ENCODE peak calls at places on chromosomes 7 and 10, in nine cellular contexts. E is ovary, M is adrenal gland, X is Peyer's patch, K is sigmoid colon, A is testis, P is body of pancreas, Y is A549, O is prostate gland. R is an unnamed sample.

GRCh38 chr10:120386896-120387295 is 70.1 kb upstream of the PLPP4 start:
- DNase-seq in E (no peak), Y (no peak), X (no peak), A (no peak), O (no peak), P (no peak), K (no peak), M (no peak), R (no peak)

GRCh38 chr10:114806572-114807391 is 14.8 kb upstream of the FHIP2A start:
- DNase-seq in P (no peak), X (no peak), M (no peak), O (no peak), Y (no peak), K (no peak), E (no peak), A (no peak), R (no peak)

GRCh38 chr10:85420501-85421191 is 945.9 kb downstream of the GRID1 start:
- DNase-seq in E (no peak), A (no peak), X (no peak), K (no peak), M (no peak), O (no peak), P (no peak), Y (no peak), R (no peak)

GRCh38 chr7:95804090-95804489 is 31.7 kb downstream of the DYNC1I1 start:
- DNase-seq in P (no peak), A (no peak), M (no peak), O (no peak), E (no peak), X (no peak), K (no peak), Y (no peak), R (no peak)

GRCh38 chr7:116030626-116031276 is at the start of gene TFEC:
- DNase-seq in A (no peak), X (no peak), P (no peak), Y (peak), K (no peak), M (no peak), E (no peak), O (no peak), R (no peak)

GRCh38 chr10:7756360-7756992 is 31.3 kb downstream of the KIN start:
- DNase-seq in Y (peak), X (no peak), P (peak), O (no peak), E (no peak), K (no peak), M (peak), A (peak), R (peak)

GRCh38 chr7:122014697-122015096 is 129.4 kb downstream of the AASS start:
- DNase-seq in X (no peak), O (no peak), M (no peak), P (no peak), A (no peak), Y (no peak), E (no peak), K (no peak), R (no peak)

GRCh38 chr10:71396084-71396713 is 521 bp upstream of the CDH23 start:
- DNase-seq in Y (peak), O (peak), P (peak), X (no peak), A (peak), E (peak), M (no peak), K (peak), R (peak)

GRCh38 chr7:151796871-151797270 is 80.0 kb downstream of the PRKAG2 start:
- DNase-seq in Y (no peak), X (no peak), K (no peak), O (no peak), E (no peak), A (no peak), P (no peak), M (no peak), R (no peak)

GRCh38 chr7:26188291-26188999 is 12.1 kb downstream of the HNRNPA2B1 start:
- DNase-seq in K (no peak), Y (no peak), O (no peak), P (no peak), A (no peak), E (no peak), M (no peak), X (no peak), R (no peak)

GRCh38 chr10:64397125-64397524 is 875.9 kb downstream of the REEP3 start:
- DNase-seq in K (no peak), M (no peak), X (no peak), A (no peak), O (no peak), P (no peak), E (no peak), Y (no peak), R (no peak)

GRCh38 chr7:64463636-64464375 is 99.1 kb downstream of the ZNF680 start:
- DNase-seq in Y (no peak), M (peak), P (peak), K (peak), X (peak), E (peak), A (peak), O (peak), R (no peak)

GRCh38 chr7:22549051-22549450 is 49.1 kb upstream of the STEAP1B start:
- DNase-seq in Y (no peak), K (peak), E (no peak), P (no peak), O (no peak), X (no peak), A (no peak), M (no peak), R (no peak)

GRCh38 chr10:2831509-2831908 is 235.8 kb upstream of the PFKP start:
- DNase-seq in X (no peak), K (no peak), O (no peak), M (no peak), E (no peak), P (no peak), Y (no peak), A (no peak), R (no peak)

GRCh38 chr10:50397312-50398140 is 146.2 kb upstream of the ASAH2 start:
- DNase-seq in P (no peak), Y (no peak), K (no peak), X (no peak), O (no peak), M (no peak), A (no peak), E (no peak), R (peak)

GRCh38 chr10:110864662-110865140 is 7.0 kb upstream of the PDCD4 start:
- DNase-seq in Y (no peak), E (no peak), A (no peak), M (peak), K (no peak), O (no peak), P (no peak), X (peak), R (peak)

GRCh38 chr7:13742719-13743640 is 246.5 kb downstream of the ETV1 start:
- DNase-seq in P (peak), Y (peak), X (no peak), E (no peak), K (no peak), M (peak), O (peak), A (peak), R (peak)

GRCh38 chr10:96532523-96532922 is 18.8 kb upstream of the TLL2 start:
- DNase-seq in E (no peak), Y (no peak), M (no peak), O (peak), P (no peak), A (no peak), X (no peak), K (no peak), R (peak)

GRCh38 chr10:24027107-24027506 is 181.8 kb upstream of the KIAA1217 start:
- DNase-seq in O (no peak), M (no peak), Y (no peak), X (no peak), K (no peak), A (no peak), E (no peak), P (no peak), R (no peak)

GRCh38 chr7:27210441-27211083 is 10.7 kb upstream of the HOXA13 start:
- DNase-seq in M (no peak), A (peak), X (peak), E (no peak), P (no peak), K (peak), Y (peak), O (peak), R (peak)

GRCh38 chr10:27448926-27449325 is 55.2 kb upstream of the RAB18 start:
- DNase-seq in E (no peak), A (no peak), M (no peak), P (no peak), Y (peak), X (no peak), K (no peak), O (no peak), R (no peak)

GRCh38 chr7:94392391-94392782 is 2.3 kb upstream of the COL1A2 start:
- DNase-seq in P (no peak), Y (no peak), E (no peak), A (no peak), O (no peak), X (no peak), K (no peak), M (no peak), R (no peak)

GRCh38 chr7:50304158-50304910 is at the start of gene IKZF1:
- DNase-seq in Y (no peak), E (no peak), P (peak), K (peak), X (peak), A (peak), M (peak), O (no peak), R (peak)

DNA sequence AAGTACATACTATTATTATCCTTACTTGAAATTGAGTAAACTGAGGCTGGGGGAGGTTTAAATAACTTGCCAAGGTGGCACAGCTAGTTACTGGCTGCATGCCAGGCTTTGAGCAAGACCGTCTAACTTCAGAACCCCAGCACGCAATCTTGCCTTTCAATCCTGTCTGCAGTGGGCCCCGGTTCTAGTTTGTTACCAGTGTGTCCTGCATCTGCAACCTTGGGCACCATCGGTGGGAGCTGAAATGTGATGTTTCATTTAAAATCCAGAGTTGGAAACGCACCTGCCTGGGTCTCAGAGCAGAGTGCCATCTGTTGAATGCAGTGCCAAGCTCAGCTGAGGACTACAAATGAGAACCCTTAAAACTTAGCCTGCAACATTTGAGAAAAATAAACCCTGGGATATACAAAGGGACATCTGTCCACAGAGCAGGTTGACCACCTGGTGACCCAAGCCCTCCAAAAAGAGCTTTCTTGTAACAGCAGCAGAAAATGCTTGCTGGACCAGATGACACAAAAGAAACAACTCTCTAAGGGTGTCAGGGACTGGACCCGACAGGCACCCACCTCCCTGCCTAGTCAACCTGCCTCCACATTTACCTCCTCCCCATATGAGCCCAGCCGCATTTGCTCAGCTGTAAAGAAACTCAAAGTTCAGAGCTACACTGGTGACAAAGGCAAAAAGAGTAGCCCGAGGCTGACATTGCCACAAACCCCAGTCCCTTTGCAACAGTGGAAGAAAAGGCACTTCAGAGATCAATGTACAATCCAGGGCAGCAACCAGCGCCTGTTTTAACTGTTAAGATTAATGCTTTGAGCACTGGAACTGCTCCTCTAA is 1.7 kb downstream of the SH3PXD2A start:
- DNase-seq in A (no peak), E (no peak), X (no peak), Y (no peak), O (no peak), P (no peak), K (peak), M (no peak), R (no peak)
- TF ChIP-seq POLR2A in A (no peak), E (no peak), X (no peak), Y (no peak), O (no peak), P (no peak), K (no peak), M (no peak), R (no peak)

GRCh38 chr10:4984223-4984622 is 19.4 kb downstream of the AKR1C2 start:
- DNase-seq in O (no peak), X (no peak), A (no peak), Y (peak), M (no peak), P (peak), E (no peak), K (no peak), R (no peak)

GRCh38 chr10:4981722-4982471 is 18.7 kb downstream of the AKR1C1 start:
- DNase-seq in E (peak), O (no peak), K (no peak), X (no peak), Y (peak), P (peak), A (peak), M (peak), R (peak)

GRCh38 chr10:4984971-4985594 is 18.6 kb downstream of the AKR1C2 start:
- DNase-seq in P (peak), K (no peak), E (no peak), M (no peak), A (no peak), O (no peak), X (no peak), Y (peak), R (no peak)

GRCh38 chr10:4982764-4983226 is 19.6 kb downstream of the AKR1C1 start:
- DNase-seq in Y (peak), K (no peak), A (peak), P (peak), M (no peak), X (no peak), O (no peak), E (no peak), R (no peak)

GRCh38 chr10:4983615-4984216 is 19.9 kb downstream of the AKR1C2 start:
- DNase-seq in M (no peak), O (no peak), Y (peak), E (no peak), X (no peak), K (no peak), A (no peak), P (peak), R (no peak)
- TF ChIP-seq POLR2A in M (no peak), O (no peak), Y (no peak), E (no peak), X (no peak), K (no peak), A (no peak), P (peak), R (no peak)

GRCh38 chr10:128097783-128098182 is 28.4 kb downstream of the MKI67 start:
- DNase-seq in Y (no peak), E (no peak), P (no peak), M (no peak), A (no peak), X (no peak), K (no peak), O (no peak), R (peak)

GRCh38 chr10:128095753-128096469 is 30.3 kb downstream of the MKI67 start:
- DNase-seq in M (no peak), Y (no peak), X (peak), A (no peak), E (no peak), O (no peak), P (no peak), K (no peak), R (no peak)

GRCh38 chr10:128092454-128092853 is 33.8 kb downstream of the MKI67 start:
- DNase-seq in A (no peak), O (no peak), M (no peak), X (no peak), E (no peak), Y (no peak), P (no peak), K (no peak), R (no peak)

GRCh38 chr10:128096486-128097199 is 29.6 kb downstream of the MKI67 start:
- DNase-seq in E (no peak), X (no peak), A (no peak), M (no peak), O (no peak), P (no peak), Y (no peak), K (no peak), R (no peak)

GRCh38 chr10:128095023-128095752 is 31.0 kb downstream of the MKI67 start:
- DNase-seq in E (no peak), X (peak), P (no peak), O (no peak), M (no peak), K (no peak), Y (peak), A (no peak), R (no peak)
- TF ChIP-seq POLR2A in E (no peak), X (no peak), P (no peak), O (no peak), M (no peak), K (no peak), Y (no peak), A (no peak), R (no peak)

DNA sequence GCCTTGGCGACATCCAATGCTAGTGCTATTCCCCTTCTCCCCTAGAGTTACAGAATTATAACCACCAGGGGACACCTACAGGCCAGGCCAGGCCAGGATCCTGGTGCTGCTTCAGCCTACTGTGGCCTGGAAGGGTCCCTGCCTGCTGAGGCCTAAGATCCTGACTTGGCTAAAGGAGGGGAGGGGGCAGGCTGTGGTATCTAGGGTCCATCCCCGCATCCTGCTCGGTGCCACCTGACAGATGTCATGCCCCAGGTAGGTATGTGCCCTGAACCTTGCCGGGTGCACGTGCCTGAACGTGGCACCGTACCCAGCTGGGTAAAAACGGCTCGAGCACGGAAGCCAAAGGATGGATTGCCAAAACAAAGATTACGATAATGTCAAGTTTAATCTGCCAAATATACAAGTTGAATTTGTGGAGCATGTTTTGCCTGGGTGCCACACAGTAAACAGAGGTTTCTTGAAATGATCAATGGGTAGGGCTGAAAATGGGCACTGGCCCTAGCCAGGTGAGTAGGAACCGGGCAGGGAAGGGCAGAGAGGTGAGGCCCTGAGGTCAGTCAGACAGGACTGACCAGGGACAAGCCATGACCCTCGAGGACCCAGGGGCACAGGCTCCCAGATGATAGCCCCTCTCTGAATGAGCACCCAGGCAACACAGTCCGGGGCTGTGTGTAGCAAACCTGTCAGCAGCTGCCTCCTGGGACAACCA is 12.6 kb downstream of the PDAP1 start:
- DNase-seq in X (no peak), Y (no peak), O (no peak), A (no peak), K (no peak), E (no peak), P (no peak), M (no peak), R (no peak)
- TF ChIP-seq POLR2A in X (no peak), Y (no peak), O (no peak), A (no peak), K (no peak), E (no peak), P (no peak), M (no peak), R (no peak)

GRCh38 chr7:100673942-100674431 is 447 bp downstream of the GNB2 start:
- DNase-seq in K (peak), O (no peak), E (peak), M (peak), X (peak), A (peak), Y (no peak), P (no peak), R (peak)
- TF ChIP-seq POLR2A in K (no peak), O (no peak), E (no peak), M (no peak), X (no peak), A (no peak), Y (no peak), P (peak), R (no peak)

GRCh38 chr10:116450861-116451260 is 23.2 kb downstream of the PNLIPRP3 start:
- DNase-seq in M (no peak), O (no peak), K (no peak), P (no peak), A (no peak), X (no peak), Y (no peak), E (no peak), R (no peak)

GRCh38 chr10:116457480-116457879 is 29.8 kb downstream of the PNLIPRP3 start:
- DNase-seq in P (no peak), E (no peak), K (no peak), M (no peak), X (no peak), A (no peak), O (no peak), Y (no peak), R (no peak)

GRCh38 chr10:116451956-116452720 is 24.5 kb downstream of the PNLIPRP3 start:
- DNase-seq in A (no peak), P (no peak), O (no peak), K (no peak), Y (no peak), M (no peak), X (no peak), E (no peak), R (no peak)
- TF ChIP-seq POLR2A in A (no peak), P (no peak), O (no peak), K (no peak), Y (no peak), M (no peak), X (no peak), E (no peak), R (no peak)

DNA sequence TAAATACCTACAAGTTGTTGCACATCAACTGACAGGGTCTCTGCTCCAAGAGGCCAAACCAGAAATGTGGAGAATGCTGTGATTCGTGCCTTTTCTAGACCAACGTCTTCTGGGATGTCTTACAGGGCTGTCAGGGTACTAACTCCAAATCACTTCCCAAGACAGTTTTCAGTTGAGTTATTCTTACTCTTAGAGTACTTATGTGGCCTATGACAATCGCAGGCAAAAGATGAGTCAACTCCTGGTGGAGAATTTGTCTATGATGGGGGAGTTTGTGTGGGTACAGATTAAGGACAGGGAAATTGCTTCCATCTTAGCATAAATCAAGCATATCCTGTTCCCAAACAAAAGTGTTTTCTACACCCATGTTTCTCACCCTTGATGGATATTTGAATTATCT is 734.8 kb downstream of the TNS3 start:
- DNase-seq in O (no peak), X (no peak), A (no peak), M (no peak), Y (no peak), E (no peak), P (no peak), K (no peak), R (no peak)
- TF ChIP-seq POLR2A in O (no peak), X (no peak), A (no peak), M (no peak), Y (no peak), E (no peak), P (no peak), K (no peak), R (no peak)

GRCh38 chr10:103396067-103396788 is at the start of the genes ATP5MK and PDCD11:
- DNase-seq in O (peak), X (peak), Y (peak), E (peak), M (peak), A (peak), K (peak), P (peak), R (peak)
- TF ChIP-seq POLR2A in O (peak), X (peak), Y (peak), E (peak), M (peak), A (no peak), K (peak), P (peak), R (peak)

R was measured in erythroblast.